ENCODE peak calls at places on chromosomes 4 and X, in eight cellular contexts. One of them, this sample, is unnamed.

GRCh38 chr4:87093443-87094123 is 126.8 kb downstream of the KLHL8 start:
- DNase-seq in HTR-8/SVneo: peak; percentile 32
- DNase-seq in fibroblast of the conjunctiva: no peak
- DNase-seq in NCI-H1105: peak; percentile 30
- DNase-seq in activated gamma-delta T cell treated with Interleukin-2 at 50 U/mL for 16 hours: peak; percentile 22
- DNase-seq in stimulated activated CD8-positive, alpha-beta memory T cell treated with anti-CD3 and anti-CD28 coated beads, Interleukin-12 subunit alpha, Interleukin-12 subunit beta, amount 100 ng/mL, for 4 hours: peak; percentile 6
- DNase-seq in NCI-H2171: peak; percentile 6
- DNase-seq in cardiac muscle cell: peak; percentile 72
- DNase-seq in this sample: no peak

GRCh38 chrX:84469226-84469625 is 33.0 kb downstream of the HDX start:
- DNase-seq in HTR-8/SVneo: peak; percentile 0
- DNase-seq in fibroblast of the conjunctiva: no peak
- DNase-seq in NCI-H1105: peak; percentile 12
- DNase-seq in activated gamma-delta T cell treated with Interleukin-2 at 50 U/mL for 16 hours: no peak
- DNase-seq in stimulated activated CD8-positive, alpha-beta memory T cell treated with anti-CD3 and anti-CD28 coated beads, Interleukin-12 subunit alpha, Interleukin-12 subunit beta, amount 100 ng/mL, for 4 hours: no peak
- DNase-seq in NCI-H2171: no peak
- DNase-seq in cardiac muscle cell: peak; percentile 14
- DNase-seq in this sample: no peak

GRCh38 chrX:71846429-71846828 is 64.2 kb upstream of the NHSL2 start:
- DNase-seq in HTR-8/SVneo: no peak
- DNase-seq in fibroblast of the conjunctiva: no peak
- DNase-seq in NCI-H1105: no peak
- DNase-seq in activated gamma-delta T cell treated with Interleukin-2 at 50 U/mL for 16 hours: no peak
- DNase-seq in stimulated activated CD8-positive, alpha-beta memory T cell treated with anti-CD3 and anti-CD28 coated beads, Interleukin-12 subunit alpha, Interleukin-12 subunit beta, amount 100 ng/mL, for 4 hours: no peak
- DNase-seq in NCI-H2171: no peak
- DNase-seq in cardiac muscle cell: no peak
- DNase-seq in this sample: no peak

GRCh38 chr4:6582889-6583504 is 8.0 kb downstream of the MAN2B2 start:
- DNase-seq in HTR-8/SVneo: no peak
- DNase-seq in fibroblast of the conjunctiva: peak; percentile 16
- DNase-seq in NCI-H1105: no peak
- DNase-seq in activated gamma-delta T cell treated with Interleukin-2 at 50 U/mL for 16 hours: no peak
- DNase-seq in stimulated activated CD8-positive, alpha-beta memory T cell treated with anti-CD3 and anti-CD28 coated beads, Interleukin-12 subunit alpha, Interleukin-12 subunit beta, amount 100 ng/mL, for 4 hours: no peak
- DNase-seq in NCI-H2171: no peak
- DNase-seq in cardiac muscle cell: no peak
- DNase-seq in this sample: no peak

GRCh38 chr4:997375-998071 is 4.3 kb upstream of the SLC26A1 start:
- DNase-seq in HTR-8/SVneo: no peak
- DNase-seq in fibroblast of the conjunctiva: no peak
- DNase-seq in NCI-H1105: no peak
- DNase-seq in activated gamma-delta T cell treated with Interleukin-2 at 50 U/mL for 16 hours: no peak
- DNase-seq in stimulated activated CD8-positive, alpha-beta memory T cell treated with anti-CD3 and anti-CD28 coated beads, Interleukin-12 subunit alpha, Interleukin-12 subunit beta, amount 100 ng/mL, for 4 hours: no peak
- DNase-seq in NCI-H2171: no peak
- DNase-seq in cardiac muscle cell: peak; percentile 68
- DNase-seq in this sample: no peak

GRCh38 chr4:6449335-6449734 is 23.1 kb downstream of the PPP2R2C start:
- DNase-seq in HTR-8/SVneo: no peak
- DNase-seq in fibroblast of the conjunctiva: no peak
- DNase-seq in NCI-H1105: no peak
- DNase-seq in activated gamma-delta T cell treated with Interleukin-2 at 50 U/mL for 16 hours: no peak
- DNase-seq in stimulated activated CD8-positive, alpha-beta memory T cell treated with anti-CD3 and anti-CD28 coated beads, Interleukin-12 subunit alpha, Interleukin-12 subunit beta, amount 100 ng/mL, for 4 hours: no peak
- DNase-seq in NCI-H2171: no peak
- DNase-seq in cardiac muscle cell: no peak
- DNase-seq in this sample: no peak

GRCh38 chr4:156941940-156942548 is 29.6 kb downstream of the PDGFC start:
- DNase-seq in HTR-8/SVneo: peak; percentile 53
- DNase-seq in fibroblast of the conjunctiva: peak; percentile 85
- DNase-seq in NCI-H1105: no peak
- DNase-seq in activated gamma-delta T cell treated with Interleukin-2 at 50 U/mL for 16 hours: no peak
- DNase-seq in stimulated activated CD8-positive, alpha-beta memory T cell treated with anti-CD3 and anti-CD28 coated beads, Interleukin-12 subunit alpha, Interleukin-12 subunit beta, amount 100 ng/mL, for 4 hours: no peak
- DNase-seq in NCI-H2171: no peak
- DNase-seq in cardiac muscle cell: peak; percentile 89
- DNase-seq in this sample: peak; percentile 65

GRCh38 chrX:18855919-18856644 is 127.8 kb downstream of the PHKA2 start:
- DNase-seq in HTR-8/SVneo: no peak
- DNase-seq in fibroblast of the conjunctiva: no peak
- DNase-seq in NCI-H1105: no peak
- DNase-seq in activated gamma-delta T cell treated with Interleukin-2 at 50 U/mL for 16 hours: no peak
- DNase-seq in stimulated activated CD8-positive, alpha-beta memory T cell treated with anti-CD3 and anti-CD28 coated beads, Interleukin-12 subunit alpha, Interleukin-12 subunit beta, amount 100 ng/mL, for 4 hours: no peak
- DNase-seq in NCI-H2171: no peak
- DNase-seq in cardiac muscle cell: no peak
- DNase-seq in this sample: no peak

GRCh38 chr4:152613841-152614240 is 66.0 kb downstream of the TMEM154 start:
- DNase-seq in HTR-8/SVneo: no peak
- DNase-seq in fibroblast of the conjunctiva: no peak
- DNase-seq in NCI-H1105: no peak
- DNase-seq in activated gamma-delta T cell treated with Interleukin-2 at 50 U/mL for 16 hours: no peak
- DNase-seq in stimulated activated CD8-positive, alpha-beta memory T cell treated with anti-CD3 and anti-CD28 coated beads, Interleukin-12 subunit alpha, Interleukin-12 subunit beta, amount 100 ng/mL, for 4 hours: no peak
- DNase-seq in NCI-H2171: no peak
- DNase-seq in cardiac muscle cell: no peak
- DNase-seq in this sample: no peak

GRCh38 chr4:184722798-184723197 is 11.1 kb downstream of the CENPU start:
- DNase-seq in HTR-8/SVneo: no peak
- DNase-seq in fibroblast of the conjunctiva: no peak
- DNase-seq in NCI-H1105: no peak
- DNase-seq in activated gamma-delta T cell treated with Interleukin-2 at 50 U/mL for 16 hours: no peak
- DNase-seq in stimulated activated CD8-positive, alpha-beta memory T cell treated with anti-CD3 and anti-CD28 coated beads, Interleukin-12 subunit alpha, Interleukin-12 subunit beta, amount 100 ng/mL, for 4 hours: no peak
- DNase-seq in NCI-H2171: no peak
- DNase-seq in cardiac muscle cell: no peak
- DNase-seq in this sample: no peak

GRCh38 chr4:167854881-167855280 is 237.5 kb upstream of the ANXA10 start:
- DNase-seq in HTR-8/SVneo: no peak
- DNase-seq in fibroblast of the conjunctiva: no peak
- DNase-seq in NCI-H1105: no peak
- DNase-seq in activated gamma-delta T cell treated with Interleukin-2 at 50 U/mL for 16 hours: no peak
- DNase-seq in stimulated activated CD8-positive, alpha-beta memory T cell treated with anti-CD3 and anti-CD28 coated beads, Interleukin-12 subunit alpha, Interleukin-12 subunit beta, amount 100 ng/mL, for 4 hours: no peak
- DNase-seq in NCI-H2171: no peak
- DNase-seq in cardiac muscle cell: no peak
- DNase-seq in this sample: no peak

GRCh38 chrX:34467437-34467836 is 189.6 kb downstream of the TMEM47 start:
- DNase-seq in HTR-8/SVneo: no peak
- DNase-seq in fibroblast of the conjunctiva: no peak
- DNase-seq in NCI-H1105: no peak
- DNase-seq in activated gamma-delta T cell treated with Interleukin-2 at 50 U/mL for 16 hours: no peak
- DNase-seq in stimulated activated CD8-positive, alpha-beta memory T cell treated with anti-CD3 and anti-CD28 coated beads, Interleukin-12 subunit alpha, Interleukin-12 subunit beta, amount 100 ng/mL, for 4 hours: no peak
- DNase-seq in NCI-H2171: no peak
- DNase-seq in cardiac muscle cell: no peak
- DNase-seq in this sample: no peak

GRCh38 chr4:158020734-158021346 is 152.0 kb downstream of the GASK1B start:
- DNase-seq in HTR-8/SVneo: peak; percentile 48
- DNase-seq in fibroblast of the conjunctiva: peak; percentile 54
- DNase-seq in NCI-H1105: no peak
- DNase-seq in activated gamma-delta T cell treated with Interleukin-2 at 50 U/mL for 16 hours: no peak
- DNase-seq in stimulated activated CD8-positive, alpha-beta memory T cell treated with anti-CD3 and anti-CD28 coated beads, Interleukin-12 subunit alpha, Interleukin-12 subunit beta, amount 100 ng/mL, for 4 hours: no peak
- DNase-seq in NCI-H2171: no peak
- DNase-seq in cardiac muscle cell: peak; percentile 34
- DNase-seq in this sample: no peak

This sample was measured in lung.